ENCODE peak calls at places on chromosomes 6 and 20, in five cellular contexts. K is AG04449, I is GM23248, H is colonic mucosa, G is hepatocyte. V is an unnamed sample.

GRCh38 chr20:62393266-62393665 is 6.4 kb downstream of the RPS21 start:
- DNase-seq in I (no peak), K (no peak), G (no peak), H (no peak), V (no peak)

GRCh38 chr6:2959909-2960719 is 11.3 kb downstream of the SERPINB6 start:
- DNase-seq in H (no peak), G (peak; percentile 44), K (peak; percentile 45), I (peak; percentile 94), V (peak; percentile 61)

GRCh38 chr6:41462033-41462432 is 84.1 kb upstream of the FOXP4 start:
- DNase-seq in H (no peak), K (no peak), I (no peak), G (no peak), V (no peak)

GRCh38 chr6:47743744-47744143 is 38.1 kb upstream of the OPN5 start:
- DNase-seq in I (peak; percentile 13), G (no peak), H (no peak), K (no peak), V (no peak)

GRCh38 chr6:17268114-17268513 is 13.0 kb upstream of the RBM24 start:
- DNase-seq in H (no peak), I (peak; percentile 13), G (no peak), K (no peak), V (peak; percentile 54)

GRCh38 chr6:98137391-98137790 is 697.0 kb upstream of the POU3F2 start:
- DNase-seq in G (no peak), I (no peak), H (no peak), K (no peak), V (no peak)

GRCh38 chr6:139290787-139291294 is 957 bp downstream of the TXLNB start:
- DNase-seq in I (peak; percentile 70), G (no peak), K (no peak), H (no peak), V (peak; percentile 79)

GRCh38 chr20:33305591-33306057 is 22.6 kb downstream of the BPIFB1 start:
- DNase-seq in H (no peak), I (peak; percentile 47), G (no peak), K (no peak), V (no peak)

GRCh38 chr20:38863024-38863851 is 57.7 kb downstream of the PPP1R16B start:
- DNase-seq in I (no peak), K (no peak), G (no peak), H (no peak), V (no peak)

GRCh38 chr20:6956574-6956973 is 189.1 kb downstream of the BMP2 start:
- DNase-seq in G (no peak), I (peak; percentile 3), K (no peak), H (no peak), V (peak; percentile 21)

DNA sequence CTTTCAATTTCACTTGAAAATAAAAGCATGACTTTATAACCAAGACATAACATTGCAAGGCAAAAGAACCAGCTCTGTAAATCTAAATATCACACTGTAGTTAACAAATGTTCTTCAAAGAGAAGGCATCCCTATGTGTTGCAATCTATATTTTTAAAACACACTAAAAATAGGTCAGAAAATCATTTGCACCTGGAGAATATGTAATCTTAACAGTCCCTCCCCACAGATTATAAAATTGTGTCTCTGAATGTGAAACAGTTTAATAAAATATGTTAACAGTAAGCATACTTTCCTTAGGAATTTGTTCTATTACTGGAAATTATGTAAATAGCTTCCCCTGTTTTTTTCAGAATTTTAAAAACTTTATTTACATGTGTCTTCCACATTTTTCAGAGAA is 351.9 kb downstream of the COL12A1 start:
- DNase-seq in I (no peak), H (no peak), K (no peak), G (no peak), V (no peak)
- H3K4me3 ChIP-seq in I (no peak overlapping the region), H (no peak overlapping the region), K (no peak overlapping the region), G (no peak overlapping the region), V (no peak overlapping the region)

GRCh38 chr6:4359108-4359710 is 223.8 kb upstream of the ECI2 start:
- DNase-seq in H (no peak), G (no peak), K (no peak), I (peak; percentile 53), V (no peak)
- H3K4me3 ChIP-seq in H (no peak overlapping the region), G (no peak overlapping the region), K (peak overlapping the region; percentile 21), I (peak overlapping the region; percentile 59), V (no peak overlapping the region)

DNA sequence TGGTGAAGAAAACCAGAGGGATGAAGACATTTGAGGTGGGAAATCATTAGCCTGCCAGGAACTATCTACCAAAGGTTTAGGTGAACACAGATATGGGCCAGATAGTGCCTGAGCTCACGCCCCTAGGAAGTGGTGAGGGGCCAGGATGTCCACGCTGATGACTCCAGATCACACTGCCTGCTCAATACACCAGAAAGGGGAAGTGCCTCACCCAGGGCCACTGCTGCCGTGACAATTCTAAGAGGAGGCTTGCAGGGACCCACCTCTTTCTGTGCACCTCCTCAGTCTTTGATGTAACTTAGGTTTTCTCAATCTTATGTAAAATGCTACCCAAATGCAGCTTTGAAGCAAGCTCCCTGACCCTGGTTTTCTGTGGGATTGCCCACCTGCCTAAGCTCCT is 5.4 kb upstream of the RAB44 start:
- DNase-seq in K (no peak), G (no peak), I (no peak), H (no peak), V (no peak)
- H3K4me3 ChIP-seq in K (no peak overlapping the region), G (no peak overlapping the region), I (no peak overlapping the region), H (no peak overlapping the region), V (no peak overlapping the region)

GRCh38 chr6:10585232-10585887 is 64.2 kb downstream of the GCNT2 start:
- DNase-seq in H (no peak), I (no peak), G (peak; percentile 36), K (no peak), V (peak; percentile 18)
- H3K4me3 ChIP-seq in H (no peak overlapping the region), I (no peak overlapping the region), G (no peak overlapping the region), K (no peak overlapping the region), V (peak overlapping the region; percentile 18)

DNA sequence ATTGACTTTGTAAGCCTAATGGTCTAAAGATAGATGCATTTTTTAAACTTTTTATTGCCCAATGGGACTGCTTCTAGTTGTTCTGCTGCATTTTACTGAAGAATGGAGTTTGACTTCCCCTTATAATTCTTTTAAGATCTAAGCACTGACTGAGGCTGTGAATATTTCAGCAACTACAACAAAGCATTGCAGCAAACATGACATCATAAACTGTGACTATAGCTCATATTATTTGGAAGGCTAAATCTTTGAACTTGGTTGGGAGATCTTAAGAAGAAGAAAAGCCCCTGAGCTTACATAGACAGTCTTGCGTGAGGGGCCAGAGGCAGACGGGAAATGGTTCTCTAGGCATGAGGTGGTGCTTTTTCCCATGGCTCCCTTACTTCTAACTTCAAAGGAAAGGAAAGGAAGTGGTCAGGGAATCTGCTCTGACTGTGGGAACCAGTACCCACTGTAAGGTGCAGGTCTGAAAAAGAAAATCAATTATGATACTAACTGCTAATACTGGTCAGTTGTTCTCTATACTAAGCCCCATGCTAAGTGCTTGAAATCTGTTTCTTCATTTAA is 14.8 kb downstream of the HEY2 start:
- DNase-seq in G (no peak), K (no peak), H (no peak), I (no peak), V (no peak)
- H3K4me3 ChIP-seq in G (no peak overlapping the region), K (no peak overlapping the region), H (no peak overlapping the region), I (no peak overlapping the region), V (no peak overlapping the region)

GRCh38 chr20:36802326-36803223 is 29.0 kb upstream of the DSN1 start:
- DNase-seq in K (peak; percentile 38), H (no peak), G (no peak), I (peak; percentile 58), V (peak; percentile 64)
- H3K4me3 ChIP-seq in K (no peak overlapping the region), H (no peak overlapping the region), G (no peak overlapping the region), I (no peak overlapping the region), V (no peak overlapping the region)

GRCh38 chr6:51182884-51183283 is 364.2 kb downstream of the TFAP2B start:
- DNase-seq in H (no peak), I (no peak), G (no peak), K (no peak), V (no peak)
- H3K4me3 ChIP-seq in H (no peak overlapping the region), I (no peak overlapping the region), G (no peak overlapping the region), K (no peak overlapping the region), V (no peak overlapping the region)

V was measured in astrocyte of the spinal cord.